ENCODE peak calls at places on chromosomes 1 and 21, in seven cellular contexts. P is spleen, A is upper lobe of left lung, I is SK-N-SH, G is GM23338, V is esophagus muscularis mucosa, Q is HCT116. Z is an unnamed sample.

GRCh38 chr21:41112740-41113692 is 54.9 kb upstream of the BACE2 start:
- DNase-seq in I (peak; percentile 23), A (peak; percentile 46), Q (no peak), P (no peak), G (peak; percentile 11), V (no peak), Z (no peak)

GRCh38 chr1:51564124-51564523 is 45.1 kb upstream of the EPS15 start:
- DNase-seq in Q (no peak), I (no peak), P (no peak), A (no peak), G (no peak), V (no peak), Z (no peak)

GRCh38 chr1:228336308-228337030 is 70.2 kb downstream of the TRIM11 start:
- DNase-seq in A (peak; percentile 14), V (no peak), G (no peak), P (peak; percentile 69), I (no peak), Q (no peak), Z (no peak)

GRCh38 chr1:1422465-1423244 is 1.6 kb upstream of the ANKRD65 start:
- DNase-seq in P (no peak), I (no peak), A (no peak), V (no peak), G (peak; percentile 87), Q (no peak), Z (no peak)

GRCh38 chr1:231653611-231654010 is 27.0 kb downstream of the DISC1 start:
- DNase-seq in G (no peak), V (no peak), I (no peak), P (no peak), A (no peak), Q (no peak), Z (no peak)

GRCh38 chr21:30238168-30238567 is 22.3 kb upstream of the CLDN8 start:
- DNase-seq in P (no peak), V (no peak), G (no peak), Q (no peak), A (no peak), I (no peak), Z (no peak)

GRCh38 chr1:36092798-36093185 is 4.1 kb downstream of the ADPRS start:
- DNase-seq in A (no peak), P (peak; percentile 58), V (no peak), G (no peak), I (no peak), Q (no peak), Z (no peak)

GRCh38 chr1:154352581-154353459 is 27.5 kb downstream of the ATP8B2 start:
- DNase-seq in Q (no peak), V (no peak), A (peak; percentile 61), P (peak; percentile 83), I (peak; percentile 63), G (peak; percentile 76), Z (peak; percentile 66)

DNA sequence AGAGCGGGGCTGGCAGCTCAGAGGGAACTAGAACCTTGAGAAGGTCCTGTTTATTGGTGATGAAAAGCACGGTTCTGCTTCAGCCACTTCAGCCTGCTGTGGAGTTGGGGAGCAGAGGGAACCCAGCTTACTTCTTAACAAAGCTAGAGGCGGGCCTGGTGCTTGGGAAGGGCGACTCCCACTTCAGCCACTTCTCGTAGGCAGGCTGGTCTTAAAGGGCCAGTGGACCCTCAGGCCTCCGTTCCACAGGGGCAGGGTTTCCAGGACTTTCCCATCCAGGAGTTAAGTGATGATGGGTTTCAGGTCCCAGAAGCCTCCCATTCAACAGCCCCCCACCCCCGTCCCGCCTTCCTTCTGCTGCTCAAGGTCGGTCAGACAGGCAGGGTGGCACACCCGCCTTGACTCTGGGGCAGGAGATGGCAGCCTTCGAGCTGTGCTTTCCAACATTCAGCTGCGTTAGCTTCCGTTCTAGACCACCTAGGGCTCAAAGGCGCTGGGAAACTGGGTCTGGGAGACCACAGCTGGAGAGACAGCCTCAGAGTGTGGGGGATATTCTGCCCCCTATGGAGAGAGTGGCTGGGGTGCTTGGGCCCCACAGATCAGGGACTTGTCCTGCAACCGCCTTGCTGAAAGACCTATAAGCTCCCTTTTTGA is 3.4 kb downstream of the RUNX3 start:
- DNase-seq in I (no peak), Q (no peak), V (no peak), A (no peak), P (no peak), G (peak; percentile 75), Z (no peak)
- TF ChIP-seq CTCF in I (no peak), Q (no peak), V (no peak), A (no peak), P (no peak), G (no peak), Z (no peak)

GRCh38 chr1:162690672-162691434 is 58.6 kb downstream of the DDR2 start:
- DNase-seq in I (no peak), P (no peak), Q (peak; percentile 73), V (no peak), G (peak; percentile 53), A (peak; percentile 29), Z (no peak)

GRCh38 chr1:162688931-162689330 is 56.7 kb downstream of the DDR2 start:
- DNase-seq in A (no peak), I (no peak), P (no peak), Q (no peak), V (no peak), G (no peak), Z (no peak)

GRCh38 chr1:162689745-162690671 is 57.7 kb downstream of the DDR2 start:
- DNase-seq in Q (no peak), P (no peak), A (no peak), V (no peak), G (no peak), I (no peak), Z (no peak)

GRCh38 chr1:162687870-162688269 is 55.6 kb downstream of the DDR2 start:
- DNase-seq in I (no peak), P (no peak), Q (no peak), V (no peak), G (no peak), A (no peak), Z (no peak)

GRCh38 chr1:162688521-162688920 is 56.3 kb downstream of the DDR2 start:
- DNase-seq in A (no peak), P (no peak), G (no peak), I (no peak), Q (no peak), V (no peak), Z (no peak)
- TF ChIP-seq POLR2AphosphoS5 in A (no peak), P (no peak), G (no peak), I (no peak), Q (no peak), V (peak; percentile 40), Z (peak; percentile 44)

GRCh38 chr21:35257413-35257812 is 208.3 kb upstream of the RUNX1 start:
- DNase-seq in Q (peak; percentile 68), V (no peak), I (no peak), A (peak; percentile 53), G (no peak), P (no peak), Z (peak; percentile 72)

GRCh38 chr21:35254006-35254751 is 205.1 kb upstream of the RUNX1 start:
- DNase-seq in P (no peak), G (no peak), V (no peak), A (no peak), Q (no peak), I (no peak), Z (no peak)

GRCh38 chr21:35254752-35255138 is 205.6 kb upstream of the RUNX1 start:
- DNase-seq in V (no peak), P (no peak), I (no peak), A (no peak), G (no peak), Q (no peak), Z (no peak)

GRCh38 chr21:35258521-35258920 is 209.4 kb upstream of the RUNX1 start:
- DNase-seq in V (no peak), A (no peak), G (no peak), Q (no peak), I (no peak), P (no peak), Z (no peak)

GRCh38 chr21:35256468-35256988 is 207.4 kb upstream of the RUNX1 start:
- DNase-seq in Q (peak; percentile 89), G (no peak), V (peak; percentile 92), I (peak; percentile 5), P (no peak), A (peak; percentile 91), Z (peak; percentile 95)
- TF ChIP-seq CTCF in Q (no peak), G (no peak), V (no peak), I (no peak), P (no peak), A (no peak), Z (no peak)

GRCh38 chr1:165371588-165372235 is 15.2 kb upstream of the LMX1A start:
- DNase-seq in G (no peak), Q (no peak), A (no peak), I (no peak), P (no peak), V (no peak), Z (no peak)

GRCh38 chr1:165375623-165376022 is 19.1 kb upstream of the LMX1A start:
- DNase-seq in Q (no peak), G (peak; percentile 33), P (no peak), A (no peak), I (no peak), V (no peak), Z (no peak)

GRCh38 chr1:165376811-165377153 is 20.3 kb upstream of the LMX1A start:
- DNase-seq in V (no peak), A (no peak), P (no peak), G (no peak), Q (no peak), I (no peak), Z (no peak)

GRCh38 chr1:165381745-165382530 is 25.4 kb upstream of the LMX1A start:
- DNase-seq in A (no peak), Q (no peak), V (no peak), G (no peak), I (no peak), P (no peak), Z (no peak)

GRCh38 chr1:165376041-165376810 is 19.7 kb upstream of the LMX1A start:
- DNase-seq in P (peak; percentile 88), G (peak; percentile 95), V (peak; percentile 95), I (no peak), Q (no peak), A (peak; percentile 61), Z (peak; percentile 65)
- TF ChIP-seq POLR2AphosphoS5 in P (no peak), G (no peak), V (peak; percentile 61), I (no peak), Q (no peak), A (no peak), Z (peak; percentile 3)

DNA sequence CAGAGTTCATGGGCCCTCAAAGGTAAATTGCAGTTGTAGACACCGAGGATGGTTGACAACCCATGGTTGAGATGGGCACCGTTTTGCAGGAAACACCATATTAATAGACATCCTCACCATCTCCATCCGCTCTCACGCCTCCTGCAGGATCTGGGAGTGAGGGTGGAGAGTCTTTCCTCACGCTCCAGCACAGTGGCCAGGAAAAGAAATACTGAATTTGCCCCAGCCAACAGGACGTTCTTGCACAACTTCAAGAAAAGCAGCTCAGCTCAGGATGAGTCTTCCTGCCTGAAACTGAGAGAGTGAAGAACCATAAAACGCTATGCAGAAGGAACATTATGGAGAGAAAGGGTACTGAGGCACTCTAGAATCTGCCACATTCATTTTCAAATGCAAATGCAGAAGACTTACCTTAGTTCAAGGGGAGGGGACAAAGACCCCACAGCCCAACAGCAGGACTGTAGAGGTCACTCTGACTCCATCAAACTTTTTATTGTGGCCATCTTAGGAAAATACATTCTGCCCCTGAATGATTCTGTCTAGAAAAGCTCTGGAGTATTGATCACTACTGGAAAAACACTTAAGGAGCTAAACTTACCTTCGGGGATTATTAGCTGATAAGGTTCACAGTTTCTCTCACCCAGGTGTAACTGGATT is 9.3 kb downstream of the SLAMF8 start:
- DNase-seq in I (no peak), G (peak; percentile 16), V (no peak), A (no peak), Q (no peak), P (no peak), Z (no peak)
- TF ChIP-seq CTCF in I (peak; percentile 40), G (peak; percentile 25), V (no peak), A (no peak), Q (peak; percentile 59), P (no peak), Z (no peak)

GRCh38 chr1:171781167-171781875 is at the start of gene METTL13:
- DNase-seq in Q (peak; percentile 98), V (peak; percentile 100), A (peak; percentile 99), I (peak; percentile 96), G (peak; percentile 99), P (peak; percentile 100), Z (peak; percentile 99)
- TF ChIP-seq POLR2AphosphoS5 in Q (peak; percentile 79), V (peak; percentile 99), A (peak; percentile 76), I (peak; percentile 95), G (peak; percentile 90), P (peak; percentile 99), Z (peak; percentile 99)

Z was measured in stomach.